ENCODE peak calls at places on chromosomes 5 and 9, in nine cellular contexts. P is CD4-positive, alpha-beta memory T cell; B is cardiac muscle cell; S is ascending aorta; Q is lower lobe of right lung; V is kidney epithelial cell; X is bronchial epithelial cell; Y is effector memory CD4-positive, alpha-beta T cell; L is IMR-90. C is an unnamed sample.

GRCh38 chr5:154524846-154525245 is 46.8 kb upstream of the HAND1 start:
- DNase-seq in S (no peak), B (no peak), L (no peak), P (no peak), X (peak; percentile 5), Q (no peak), Y (no peak), V (no peak), C (no peak)

GRCh38 chr5:33892419-33893151 is 795 bp upstream of the ADAMTS12 start:
- DNase-seq in S (no peak), B (peak; percentile 55), Y (no peak), V (peak; percentile 85), P (no peak), L (peak; percentile 94), X (peak; percentile 9), Q (no peak), C (peak; percentile 29)

GRCh38 chr9:131469369-131469768 is 33.3 kb upstream of the POMT1 start:
- DNase-seq in V (no peak), B (no peak), Q (no peak), X (no peak), P (no peak), L (no peak), Y (no peak), S (no peak), C (no peak)

GRCh38 chr9:82890865-82891264 is 172.1 kb downstream of the RASEF start:
- DNase-seq in P (no peak), B (no peak), Q (no peak), L (no peak), V (no peak), X (peak; percentile 29), S (no peak), Y (no peak), C (no peak)

GRCh38 chr5:134022333-134022732 is 17.6 kb upstream of the VDAC1 start:
- DNase-seq in V (no peak), S (no peak), P (no peak), Y (no peak), L (no peak), Q (no peak), B (no peak), X (no peak), C (no peak)

GRCh38 chr5:174794941-174795672 is 70.7 kb downstream of the MSX2 start:
- DNase-seq in S (no peak), X (no peak), Q (no peak), B (no peak), Y (no peak), L (no peak), V (no peak), P (no peak), C (peak; percentile 56)

GRCh38 chr5:150255659-150256415 is 33.7 kb downstream of the CAMK2A start:
- DNase-seq in X (no peak), Y (no peak), S (no peak), B (peak; percentile 38), P (no peak), L (peak; percentile 38), Q (no peak), V (no peak), C (peak; percentile 41)

GRCh38 chr5:85906460-85906859 is 711.3 kb upstream of the COX7C start:
- DNase-seq in L (no peak), Y (no peak), B (no peak), P (no peak), V (no peak), Q (no peak), S (no peak), X (no peak), C (no peak)

GRCh38 chr5:10140195-10140973 is 109.3 kb downstream of the ATPSCKMT start:
- DNase-seq in L (peak; percentile 7), X (no peak), S (no peak), Q (no peak), P (no peak), B (no peak), V (no peak), Y (no peak), C (peak; percentile 80)

GRCh38 chr9:107005201-107005600 is 142.2 kb downstream of the ZNF462 start:
- DNase-seq in L (no peak), V (no peak), S (no peak), Y (no peak), Q (no peak), B (no peak), P (no peak), X (no peak), C (no peak)

GRCh38 chr5:132000677-132001453 is 10.6 kb downstream of the ACSL6 start:
- DNase-seq in P (peak; percentile 79), L (no peak), Q (peak; percentile 22), V (no peak), X (no peak), S (no peak), Y (peak; percentile 29), B (no peak), C (no peak)

GRCh38 chr5:128669803-128670202 is 131.8 kb upstream of the FBN2 start:
- DNase-seq in P (no peak), S (no peak), X (peak; percentile 46), L (no peak), B (no peak), V (no peak), Y (no peak), Q (no peak), C (no peak)

GRCh38 chr5:54362434-54362833 is 52.1 kb upstream of the ARL15 start:
- DNase-seq in L (peak; percentile 26), V (no peak), Q (no peak), B (no peak), Y (no peak), P (no peak), S (no peak), X (no peak), C (no peak)

GRCh38 chr5:17024686-17025180 is 88.6 kb upstream of the MYO10 start:
- DNase-seq in V (no peak), Q (no peak), Y (no peak), P (no peak), B (peak; percentile 7), L (peak; percentile 85), X (peak; percentile 63), S (no peak), C (no peak)

GRCh38 chr9:86839522-86839921 is 107.8 kb downstream of the GAS1 start:
- DNase-seq in Q (no peak), B (no peak), X (no peak), Y (no peak), L (no peak), V (no peak), S (no peak), P (no peak), C (no peak)

GRCh38 chr5:158752656-158752973 is 347.1 kb downstream of the EBF1 start:
- DNase-seq in V (no peak), X (no peak), Q (no peak), L (no peak), S (no peak), P (no peak), Y (no peak), B (no peak), C (no peak)
- H3K4me3 ChIP-seq in V (no peak overlapping the region), X (no peak overlapping the region), Q (no peak overlapping the region), L (no peak overlapping the region), S (no peak overlapping the region), P (no peak overlapping the region), Y (no peak overlapping the region), B (no peak overlapping the region), C (no peak overlapping the region)

DNA sequence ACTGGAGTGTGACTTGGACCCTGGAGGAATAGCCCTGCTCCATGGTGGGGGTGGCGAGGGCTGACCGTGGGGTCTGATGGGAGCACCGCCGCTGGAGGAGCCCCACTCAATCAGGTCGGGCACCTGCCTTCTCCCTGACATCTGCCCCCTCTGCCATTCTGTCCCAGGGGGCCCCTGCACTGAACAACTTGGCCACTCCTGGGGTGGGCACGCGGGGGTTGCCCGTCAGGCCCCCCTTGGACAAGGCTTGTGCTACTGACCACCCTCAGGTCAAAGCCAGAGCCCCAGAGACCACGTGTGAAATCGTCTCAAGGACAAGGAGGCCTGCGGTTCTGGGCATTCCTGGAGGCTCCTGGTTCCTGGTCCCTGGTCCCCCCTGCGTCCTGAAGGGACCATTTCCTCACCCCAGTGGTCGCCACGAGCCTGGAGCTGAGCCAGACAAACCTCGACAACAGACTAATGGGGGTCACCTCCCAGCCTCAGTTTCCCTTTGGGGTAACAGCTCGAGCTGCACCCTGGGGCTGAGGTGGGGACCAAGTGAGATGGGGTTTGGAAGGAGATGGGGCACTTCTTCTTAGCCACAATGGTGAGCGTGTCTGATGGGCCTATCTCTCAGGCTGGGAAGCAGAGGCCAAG is 73.4 kb upstream of the RNU6ATAC start:
- DNase-seq in Q (no peak), S (no peak), B (no peak), V (no peak), X (no peak), L (no peak), Y (no peak), P (no peak), C (no peak)
- H3K27me3 ChIP-seq in Q (peaks cover 25% of the 10 kb centered on the region), S (no peaks in the 10 kb centered on the region), B (no peaks in the 10 kb centered on the region), V (peaks cover 28% of the 10 kb centered on the region), X (peaks cover 5% of the 10 kb centered on the region), L (peaks cover 20% of the 10 kb centered on the region), Y (no peaks in the 10 kb centered on the region), P (no peaks in the 10 kb centered on the region), C (no peaks in the 10 kb centered on the region)

DNA sequence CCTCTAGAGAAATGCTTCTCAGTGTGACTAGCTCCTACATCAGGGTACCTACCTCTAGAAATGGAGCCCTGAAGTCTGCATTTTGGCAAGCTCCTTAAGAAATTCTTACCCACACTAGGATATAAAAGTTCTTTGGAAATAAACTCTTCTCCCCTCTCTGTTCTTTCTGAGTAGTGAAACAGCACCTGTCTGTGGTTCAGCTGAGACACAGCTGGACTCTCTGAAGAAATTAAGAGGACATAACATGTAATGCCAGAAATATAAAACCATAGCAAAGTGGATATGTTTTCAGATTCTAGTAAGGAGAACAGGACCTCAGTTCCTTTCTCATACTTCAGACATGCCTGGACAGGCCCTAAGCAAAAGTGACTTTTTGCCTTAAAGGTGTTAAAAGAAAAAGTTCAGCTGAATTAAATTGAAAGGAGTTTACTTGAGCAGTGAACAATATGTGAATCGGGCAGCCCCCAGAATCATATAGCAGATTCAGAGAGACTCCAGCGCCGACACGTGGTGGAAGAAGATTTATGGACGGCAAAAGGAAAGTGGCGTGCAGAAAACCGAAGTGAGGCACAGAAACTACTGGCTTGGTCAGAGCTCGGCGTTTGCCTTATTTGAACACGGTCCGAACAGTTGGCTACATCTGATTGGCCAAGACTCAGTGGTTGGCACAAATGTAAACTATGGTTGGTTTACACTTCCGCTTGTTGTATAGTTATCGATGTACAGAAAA is 64.5 kb downstream of the PRKACG start:
- DNase-seq in X (peak; percentile 32), B (no peak), V (no peak), L (no peak), Q (no peak), S (no peak), P (no peak), Y (no peak), C (no peak)
- H3K4me3 ChIP-seq in X (no peak overlapping the region), B (no peak overlapping the region), V (no peak overlapping the region), L (no peak overlapping the region), Q (no peak overlapping the region), S (peak overlapping the region; percentile 4), P (no peak overlapping the region), Y (no peak overlapping the region), C (no peak overlapping the region)

DNA sequence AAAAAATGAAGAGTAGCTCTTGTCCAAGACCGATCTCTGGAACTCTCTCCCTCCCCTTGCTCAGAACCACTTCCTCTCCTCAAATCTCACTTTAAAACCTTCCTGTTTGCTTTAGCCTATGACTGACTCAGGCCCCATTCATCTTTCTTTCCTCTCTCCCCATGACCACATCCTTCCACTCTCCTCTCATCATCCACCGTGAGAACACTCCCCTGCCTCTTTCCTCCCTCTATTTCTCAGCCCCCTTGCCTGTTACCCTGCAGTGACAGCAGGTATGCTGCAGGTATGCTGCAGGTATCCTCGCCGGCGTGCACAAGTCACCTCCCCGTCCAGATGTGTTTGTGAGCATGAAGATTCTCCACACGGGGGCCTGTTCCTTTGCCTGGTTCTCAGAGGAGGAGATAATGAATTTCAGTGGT is 505.3 kb downstream of the CCDC171 start:
- DNase-seq in Q (no peak), V (peak; percentile 53), L (peak; percentile 86), S (no peak), Y (no peak), P (no peak), X (peak; percentile 87), B (no peak), C (peak; percentile 70)
- H3K27me3 ChIP-seq in Q (no peaks in the 10 kb centered on the region), V (no peaks in the 10 kb centered on the region), L (no peaks in the 10 kb centered on the region), S (no peaks in the 10 kb centered on the region), Y (no peaks in the 10 kb centered on the region), P (no peaks in the 10 kb centered on the region), X (no peaks in the 10 kb centered on the region), B (no peaks in the 10 kb centered on the region), C (no peaks in the 10 kb centered on the region)

C was measured in H7.